ENCODE peak calls at places on chromosome 16, in seven cellular contexts. I is heart left ventricle, G is foreskin keratinocyte, X is fibroblast of lung, Z is ovary, B is tibial nerve, R is IMR-90. M is an unnamed sample.

GRCh38 chr16:77191259-77191969 is 424 bp downstream of the MON1B start:
- DNase-seq in I (no peak), G (no peak), X (peak; percentile 20), Z (peak; percentile 45), B (no peak), R (no peak), M (no peak)

GRCh38 chr16:50781518-50781917 is 39.6 kb downstream of the CYLD start:
- DNase-seq in I (no peak), G (no peak), X (no peak), Z (no peak), B (no peak), R (no peak), M (no peak)

GRCh38 chr16:78829280-78829679 is 729.8 kb downstream of the WWOX start:
- DNase-seq in I (no peak), G (no peak), X (no peak), Z (no peak), B (no peak), R (no peak), M (no peak)

GRCh38 chr16:21160276-21160675 is 1.8 kb downstream of the LDAF1 start:
- DNase-seq in I (no peak), G (no peak), X (no peak), Z (no peak), B (no peak), R (no peak), M (no peak)

GRCh38 chr16:50395763-50396710 is 27.2 kb upstream of the BRD7 start:
- DNase-seq in I (no peak), G (peak; percentile 22), X (no peak), Z (no peak), B (no peak), R (no peak), M (no peak)

GRCh38 chr16:10558305-10558704 is 22.1 kb downstream of the EMP2 start:
- DNase-seq in I (no peak), G (no peak), X (no peak), Z (no peak), B (no peak), R (no peak), M (no peak)

GRCh38 chr16:72362972-72363371 is 191.0 kb upstream of the PMFBP1 start:
- DNase-seq in I (no peak), G (no peak), X (no peak), Z (no peak), B (no peak), R (no peak), M (no peak)

GRCh38 chr16:89200124-89200849 is at the start of gene SLC22A31:
- DNase-seq in I (no peak), G (no peak), X (no peak), Z (no peak), B (no peak), R (no peak), M (no peak)

GRCh38 chr16:27359051-27359450 is 42.9 kb upstream of the IL21R start:
- DNase-seq in I (no peak), G (no peak), X (no peak), Z (no peak), B (no peak), R (no peak), M (no peak)

GRCh38 chr16:86660623-86661022 is 82.3 kb downstream of the FOXL1 start:
- DNase-seq in I (no peak), G (no peak), X (no peak), Z (no peak), B (no peak), R (no peak), M (no peak)

GRCh38 chr16:27428035-27428785 is 26.2 kb downstream of the IL21R start:
- DNase-seq in I (no peak), G (no peak), X (no peak), Z (no peak), B (no peak), R (no peak), M (no peak)

GRCh38 chr16:57264950-57265371 is 19.5 kb downstream of the PLLP start:
- DNase-seq in I (no peak), G (no peak), X (no peak), Z (no peak), B (no peak), R (no peak), M (no peak)
- H3K27ac ChIP-seq in I (no peak overlapping the region), G (peak overlapping the region; percentile 52), X (no peak overlapping the region), Z (no peak overlapping the region), B (peak overlapping the region; percentile 89), R (no peak overlapping the region), M (peak overlapping the region; percentile 57)

GRCh38 chr16:84153660-84154214 is 8.6 kb downstream of the DNAAF1 start:
- DNase-seq in I (no peak), G (no peak), X (no peak), Z (peak; percentile 62), B (no peak), R (peak; percentile 16), M (no peak)

GRCh38 chr16:84159006-84159405 is 13.9 kb downstream of the DNAAF1 start:
- DNase-seq in I (no peak), G (no peak), X (no peak), Z (no peak), B (no peak), R (no peak), M (no peak)

GRCh38 chr16:84155226-84155625 is 10.1 kb downstream of the DNAAF1 start:
- DNase-seq in I (no peak), G (no peak), X (no peak), Z (no peak), B (no peak), R (no peak), M (no peak)

GRCh38 chr16:84158455-84158854 is 13.3 kb downstream of the DNAAF1 start:
- DNase-seq in I (no peak), G (no peak), X (no peak), Z (no peak), B (no peak), R (no peak), M (no peak)

DNA sequence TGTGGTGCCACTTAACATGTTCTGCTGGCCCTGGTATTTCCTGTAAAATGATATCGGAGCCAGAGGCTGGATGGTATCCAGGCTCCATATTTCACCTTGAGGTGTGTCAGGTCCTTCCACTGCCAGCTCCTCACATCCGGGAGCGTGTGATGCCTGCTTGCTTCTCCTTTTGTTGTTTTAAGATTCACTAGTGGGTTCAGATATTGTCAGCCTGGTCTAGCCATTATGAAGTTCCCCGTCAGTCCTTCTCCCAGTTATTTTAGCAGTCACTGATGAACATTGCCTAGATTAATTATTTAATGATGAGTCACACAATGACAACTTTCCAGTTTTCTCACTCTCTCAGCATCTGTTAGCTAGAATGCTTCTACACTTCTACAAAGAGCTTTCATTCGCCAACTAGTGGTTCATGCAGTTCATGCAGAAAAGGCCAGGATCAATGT is 11.3 kb downstream of the DNAAF1 start:
- DNase-seq in I (no peak), G (no peak), X (peak; percentile 32), Z (no peak), B (no peak), R (no peak), M (no peak)
- TF ChIP-seq CTCF in I (peak; percentile 9), G (peak; percentile 44), X (no peak), Z (no peak), B (no peak), R (peak; percentile 14), M (no peak)

DNA sequence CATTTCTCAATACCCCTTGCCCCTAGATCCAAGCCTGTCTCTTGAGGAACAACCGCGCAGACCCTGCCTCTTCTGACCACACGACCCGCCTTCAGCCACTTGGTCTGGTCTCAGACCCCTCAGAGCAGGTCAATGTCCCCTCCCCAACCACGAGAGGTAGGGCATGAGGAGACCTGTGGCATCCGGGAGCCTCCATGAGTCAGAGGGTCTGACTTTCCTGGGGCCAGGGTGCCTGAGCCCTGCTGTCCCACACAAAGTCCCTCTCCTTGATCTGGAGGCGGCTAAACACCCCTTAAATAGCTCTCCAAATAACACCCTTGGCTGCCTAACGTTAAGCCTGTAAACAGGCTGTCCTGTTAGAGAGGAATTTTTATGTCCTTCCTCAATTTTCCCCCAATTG is 5.1 kb downstream of the CARMIL2 start:
- DNase-seq in I (no peak), G (no peak), X (no peak), Z (no peak), B (no peak), R (no peak), M (no peak)
- H3K27me3 ChIP-seq in I (peaks cover 69% of the 10 kb centered on the region), G (peaks cover 98% of the 10 kb centered on the region), X (peaks cover 64% of the 10 kb centered on the region), Z (peaks cover 6% of the 10 kb centered on the region), B (no peaks in the 10 kb centered on the region), R (peaks cover 72% of the 10 kb centered on the region), M (no peaks in the 10 kb centered on the region)

GRCh38 chr16:85354623-85355514 is 242.6 kb upstream of the CIBAR2 start:
- DNase-seq in I (no peak), G (peak; percentile 81), X (peak; percentile 87), Z (no peak), B (no peak), R (peak; percentile 87), M (no peak)
- H3K27ac ChIP-seq in I (no peak overlapping the region), G (no peak overlapping the region), X (no peak overlapping the region), Z (no peak overlapping the region), B (peak overlapping the region; percentile 8), R (peak overlapping the region; percentile 75), M (no peak overlapping the region)

GRCh38 chr16:57998484-57998883 is 2.0 kb downstream of the ZNF319 start:
- DNase-seq in I (peak; percentile 57), G (no peak), X (peak; percentile 14), Z (no peak), B (no peak), R (no peak), M (peak; percentile 48)

GRCh38 chr16:58000706-58001676 is at the start of gene USB1:
- DNase-seq in I (peak; percentile 91), G (peak; percentile 66), X (peak; percentile 72), Z (peak; percentile 88), B (peak; percentile 68), R (peak; percentile 73), M (peak; percentile 79)

GRCh38 chr16:57999971-58000705 is at the start of gene ZNF319:
- DNase-seq in I (no peak), G (no peak), X (no peak), Z (peak; percentile 42), B (no peak), R (no peak), M (no peak)

GRCh38 chr16:57998992-57999365 is 1.5 kb downstream of the ZNF319 start:
- DNase-seq in I (no peak), G (no peak), X (no peak), Z (no peak), B (no peak), R (no peak), M (no peak)

GRCh38 chr16:57999366-57999970 is 1.0 kb downstream of the ZNF319 start:
- DNase-seq in I (no peak), G (no peak), X (peak; percentile 29), Z (no peak), B (no peak), R (peak; percentile 33), M (peak; percentile 33)
- TF ChIP-seq CTCF in I (no peak), G (peak; percentile 30), X (no peak), Z (no peak), B (no peak), R (peak; percentile 15), M (no peak)

GRCh38 chr16:55322327-55322726 is 1.7 kb upstream of the IRX6 start:
- DNase-seq in I (no peak), G (no peak), X (no peak), Z (no peak), B (no peak), R (no peak), M (no peak)
- H3K27me3 ChIP-seq in I (peaks cover 60% of the 10 kb centered on the region), G (peaks cover 75% of the 10 kb centered on the region), X (no peaks in the 10 kb centered on the region), Z (no peaks in the 10 kb centered on the region), B (no peaks in the 10 kb centered on the region), R (peaks cover 13% of the 10 kb centered on the region), M (peaks cover 43% of the 10 kb centered on the region)

GRCh38 chr16:2019919-2020831 is 590 bp downstream of the NPW start:
- DNase-seq in I (no peak), G (no peak), X (no peak), Z (no peak), B (no peak), R (no peak), M (no peak)
- H3K27ac ChIP-seq in I (no peak overlapping the region), G (no peak overlapping the region), X (no peak overlapping the region), Z (no peak overlapping the region), B (no peak overlapping the region), R (no peak overlapping the region), M (no peak overlapping the region)

M was measured in CD4-positive, alpha-beta T cell.